ENCODE peak calls at places on chromosomes 13 and 19, in seven cellular contexts. One of them, this sample, is unnamed.

GRCh38 chr13:72346716-72347115 is 380.7 kb downstream of the MZT1 start:
- DNase-seq in foreskin fibroblast: no peak
- DNase-seq in body of pancreas: no peak
- DNase-seq in heart left ventricle: no peak
- DNase-seq in 8988T: no peak
- DNase-seq in NCI-H2029: no peak
- DNase-seq in NCI-H1105: no peak
- DNase-seq in this sample: no peak

GRCh38 chr13:44243198-44243852 is 130.3 kb upstream of the SERP2 start:
- DNase-seq in foreskin fibroblast: peak
- DNase-seq in body of pancreas: no peak
- DNase-seq in heart left ventricle: no peak
- DNase-seq in 8988T: peak
- DNase-seq in NCI-H2029: no peak
- DNase-seq in NCI-H1105: no peak
- DNase-seq in this sample: peak

GRCh38 chr19:18160792-18161690 is 8.1 kb downstream of the PIK3R2 start:
- DNase-seq in foreskin fibroblast: peak
- DNase-seq in body of pancreas: peak
- DNase-seq in heart left ventricle: peak
- DNase-seq in 8988T: peak
- DNase-seq in NCI-H2029: peak
- DNase-seq in NCI-H1105: peak
- DNase-seq in this sample: peak

GRCh38 chr19:2332341-2333026 is 4.0 kb downstream of the SPPL2B start:
- DNase-seq in foreskin fibroblast: peak
- DNase-seq in body of pancreas: no peak
- DNase-seq in heart left ventricle: no peak
- DNase-seq in 8988T: no peak
- DNase-seq in NCI-H2029: no peak
- DNase-seq in NCI-H1105: peak
- DNase-seq in this sample: no peak

GRCh38 chr13:76812971-76813691 is 73.1 kb downstream of the KCTD12 start:
- DNase-seq in foreskin fibroblast: peak
- DNase-seq in body of pancreas: no peak
- DNase-seq in heart left ventricle: peak
- DNase-seq in 8988T: no peak
- DNase-seq in NCI-H2029: peak
- DNase-seq in NCI-H1105: no peak
- DNase-seq in this sample: no peak

GRCh38 chr19:27673986-27674385 is 1539.0 kb downstream of the UQCRFS1 start:
- DNase-seq in foreskin fibroblast: no peak
- DNase-seq in body of pancreas: no peak
- DNase-seq in heart left ventricle: no peak
- DNase-seq in 8988T: no peak
- DNase-seq in NCI-H2029: no peak
- DNase-seq in NCI-H1105: no peak
- DNase-seq in this sample: no peak

GRCh38 chr19:7590256-7590655 is 5.4 kb upstream of the CAMSAP3 start:
- DNase-seq in foreskin fibroblast: no peak
- DNase-seq in body of pancreas: no peak
- DNase-seq in heart left ventricle: no peak
- DNase-seq in 8988T: no peak
- DNase-seq in NCI-H2029: no peak
- DNase-seq in NCI-H1105: no peak
- DNase-seq in this sample: no peak

GRCh38 chr19:2195361-2195760 is 31.6 kb downstream of the DOT1L start:
- DNase-seq in foreskin fibroblast: no peak
- DNase-seq in body of pancreas: no peak
- DNase-seq in heart left ventricle: no peak
- DNase-seq in 8988T: no peak
- DNase-seq in NCI-H2029: no peak
- DNase-seq in NCI-H1105: no peak
- DNase-seq in this sample: no peak

GRCh38 chr19:33413868-33414666 is 40.6 kb downstream of the CEBPG start:
- DNase-seq in foreskin fibroblast: no peak
- DNase-seq in body of pancreas: no peak
- DNase-seq in heart left ventricle: peak
- DNase-seq in 8988T: no peak
- DNase-seq in NCI-H2029: no peak
- DNase-seq in NCI-H1105: no peak
- DNase-seq in this sample: no peak

GRCh38 chr13:23469901-23470525 is 36.5 kb upstream of the SACS start:
- DNase-seq in foreskin fibroblast: peak
- DNase-seq in body of pancreas: no peak
- DNase-seq in heart left ventricle: no peak
- DNase-seq in 8988T: no peak
- DNase-seq in NCI-H2029: no peak
- DNase-seq in NCI-H1105: no peak
- DNase-seq in this sample: no peak

GRCh38 chr19:45564131-45564780 is 20.3 kb downstream of the OPA3 start:
- DNase-seq in foreskin fibroblast: no peak
- DNase-seq in body of pancreas: no peak
- DNase-seq in heart left ventricle: no peak
- DNase-seq in 8988T: no peak
- DNase-seq in NCI-H2029: no peak
- DNase-seq in NCI-H1105: no peak
- DNase-seq in this sample: no peak

GRCh38 chr19:6216236-6216995 is 63.4 kb downstream of the MLLT1 start:
- DNase-seq in foreskin fibroblast: no peak
- DNase-seq in body of pancreas: no peak
- DNase-seq in heart left ventricle: no peak
- DNase-seq in 8988T: peak
- DNase-seq in NCI-H2029: no peak
- DNase-seq in NCI-H1105: no peak
- DNase-seq in this sample: no peak

GRCh38 chr13:97537110-97537509 is 103.1 kb downstream of the RAP2A start:
- DNase-seq in foreskin fibroblast: no peak
- DNase-seq in body of pancreas: no peak
- DNase-seq in heart left ventricle: no peak
- DNase-seq in 8988T: no peak
- DNase-seq in NCI-H2029: no peak
- DNase-seq in NCI-H1105: no peak
- DNase-seq in this sample: no peak

GRCh38 chr19:41696402-41697197 is 8.5 kb upstream of the CEACAM7 start:
- DNase-seq in foreskin fibroblast: peak
- DNase-seq in body of pancreas: no peak
- DNase-seq in heart left ventricle: no peak
- DNase-seq in 8988T: no peak
- DNase-seq in NCI-H2029: no peak
- DNase-seq in NCI-H1105: no peak
- DNase-seq in this sample: peak

GRCh38 chr13:110232756-110233155 is 74.2 kb downstream of the COL4A1 start:
- DNase-seq in foreskin fibroblast: peak
- DNase-seq in body of pancreas: no peak
- DNase-seq in heart left ventricle: no peak
- DNase-seq in 8988T: no peak
- DNase-seq in NCI-H2029: no peak
- DNase-seq in NCI-H1105: no peak
- DNase-seq in this sample: no peak

GRCh38 chr13:35255241-35255640 is 221.2 kb downstream of the MAB21L1 start:
- DNase-seq in foreskin fibroblast: no peak
- DNase-seq in body of pancreas: no peak
- DNase-seq in heart left ventricle: no peak
- DNase-seq in 8988T: no peak
- DNase-seq in NCI-H2029: no peak
- DNase-seq in NCI-H1105: no peak
- DNase-seq in this sample: no peak

GRCh38 chr13:77213644-77214043 is 113.2 kb downstream of the MYCBP2 start:
- DNase-seq in foreskin fibroblast: peak
- DNase-seq in body of pancreas: no peak
- DNase-seq in heart left ventricle: no peak
- DNase-seq in 8988T: no peak
- DNase-seq in NCI-H2029: no peak
- DNase-seq in NCI-H1105: no peak
- DNase-seq in this sample: no peak

GRCh38 chr13:57036290-57036689 is 104.4 kb upstream of the PRR20A start:
- DNase-seq in foreskin fibroblast: no peak
- DNase-seq in body of pancreas: no peak
- DNase-seq in heart left ventricle: no peak
- DNase-seq in 8988T: no peak
- DNase-seq in NCI-H2029: no peak
- DNase-seq in NCI-H1105: no peak
- DNase-seq in this sample: no peak

GRCh38 chr13:20721454-20722357 is 18.2 kb downstream of the IL17D start:
- DNase-seq in foreskin fibroblast: peak
- DNase-seq in body of pancreas: peak
- DNase-seq in heart left ventricle: peak
- DNase-seq in 8988T: no peak
- DNase-seq in NCI-H2029: no peak
- DNase-seq in NCI-H1105: no peak
- DNase-seq in this sample: no peak

GRCh38 chr19:45848922-45849321 is 14.0 kb downstream of the SYMPK start:
- DNase-seq in foreskin fibroblast: peak
- DNase-seq in body of pancreas: no peak
- DNase-seq in heart left ventricle: no peak
- DNase-seq in 8988T: no peak
- DNase-seq in NCI-H2029: no peak
- DNase-seq in NCI-H1105: no peak
- DNase-seq in this sample: no peak

GRCh38 chr13:27975579-27976361 is 6.7 kb upstream of the CDX2 start:
- DNase-seq in foreskin fibroblast: no peak
- DNase-seq in body of pancreas: no peak
- DNase-seq in heart left ventricle: no peak
- DNase-seq in 8988T: no peak
- DNase-seq in NCI-H2029: no peak
- DNase-seq in NCI-H1105: no peak
- DNase-seq in this sample: no peak

GRCh38 chr19:16041571-16042386 is 34.5 kb upstream of the TPM4 start:
- DNase-seq in foreskin fibroblast: peak
- DNase-seq in body of pancreas: peak
- DNase-seq in heart left ventricle: peak
- DNase-seq in 8988T: peak
- DNase-seq in NCI-H2029: peak
- DNase-seq in NCI-H1105: peak
- DNase-seq in this sample: peak

GRCh38 chr19:9808855-9809646 is 9.8 kb downstream of the FBXL12 start:
- DNase-seq in foreskin fibroblast: no peak
- DNase-seq in body of pancreas: no peak
- DNase-seq in heart left ventricle: no peak
- DNase-seq in 8988T: no peak
- DNase-seq in NCI-H2029: no peak
- DNase-seq in NCI-H1105: no peak
- DNase-seq in this sample: no peak

GRCh38 chr13:30837227-30838159 is 68.6 kb upstream of the MEDAG start:
- DNase-seq in foreskin fibroblast: no peak
- DNase-seq in body of pancreas: no peak
- DNase-seq in heart left ventricle: no peak
- DNase-seq in 8988T: no peak
- DNase-seq in NCI-H2029: no peak
- DNase-seq in NCI-H1105: no peak
- DNase-seq in this sample: no peak

GRCh38 chr13:107244241-107244640 is 676.3 kb upstream of the ARGLU1 start:
- DNase-seq in foreskin fibroblast: no peak
- DNase-seq in body of pancreas: no peak
- DNase-seq in heart left ventricle: no peak
- DNase-seq in 8988T: no peak
- DNase-seq in NCI-H2029: no peak
- DNase-seq in NCI-H1105: no peak
- DNase-seq in this sample: no peak

GRCh38 chr19:34269968-34270621 is 15.7 kb downstream of the GARRE1 start:
- DNase-seq in foreskin fibroblast: peak
- DNase-seq in body of pancreas: peak
- DNase-seq in heart left ventricle: peak
- DNase-seq in 8988T: no peak
- DNase-seq in NCI-H2029: peak
- DNase-seq in NCI-H1105: no peak
- DNase-seq in this sample: no peak

GRCh38 chr19:46461537-46461936 is 9.8 kb downstream of the PNMA8A start:
- DNase-seq in foreskin fibroblast: peak
- DNase-seq in body of pancreas: no peak
- DNase-seq in heart left ventricle: no peak
- DNase-seq in 8988T: no peak
- DNase-seq in NCI-H2029: no peak
- DNase-seq in NCI-H1105: no peak
- DNase-seq in this sample: no peak

GRCh38 chr13:54241719-54242118 is 1213.1 kb downstream of the OLFM4 start:
- DNase-seq in foreskin fibroblast: no peak
- DNase-seq in body of pancreas: peak
- DNase-seq in heart left ventricle: no peak
- DNase-seq in 8988T: no peak
- DNase-seq in NCI-H2029: peak
- DNase-seq in NCI-H1105: peak
- DNase-seq in this sample: no peak

GRCh38 chr13:61370520-61370919 is 45.1 kb downstream of the PCDH20 start:
- DNase-seq in foreskin fibroblast: no peak
- DNase-seq in body of pancreas: no peak
- DNase-seq in heart left ventricle: no peak
- DNase-seq in 8988T: no peak
- DNase-seq in NCI-H2029: no peak
- DNase-seq in NCI-H1105: no peak
- DNase-seq in this sample: no peak

GRCh38 chr19:45468803-45469131 is 971 bp downstream of the FOSB start:
- DNase-seq in foreskin fibroblast: peak
- DNase-seq in body of pancreas: no peak
- DNase-seq in heart left ventricle: no peak
- DNase-seq in 8988T: no peak
- DNase-seq in NCI-H2029: no peak
- DNase-seq in NCI-H1105: no peak
- DNase-seq in this sample: no peak

GRCh38 chr13:43838909-43839308 is 40.6 kb downstream of the CCDC122 start:
- DNase-seq in foreskin fibroblast: peak
- DNase-seq in body of pancreas: no peak
- DNase-seq in heart left ventricle: no peak
- DNase-seq in 8988T: no peak
- DNase-seq in NCI-H2029: no peak
- DNase-seq in NCI-H1105: no peak
- DNase-seq in this sample: no peak

GRCh38 chr19:37370880-37371661 is at the start of gene ZNF527:
- DNase-seq in foreskin fibroblast: peak
- DNase-seq in body of pancreas: peak
- DNase-seq in heart left ventricle: peak
- DNase-seq in 8988T: peak
- DNase-seq in NCI-H2029: peak
- DNase-seq in NCI-H1105: peak
- DNase-seq in this sample: peak

GRCh38 chr19:29155683-29156082 is 57.3 kb downstream of the UQCRFS1 start:
- DNase-seq in foreskin fibroblast: no peak
- DNase-seq in body of pancreas: no peak
- DNase-seq in heart left ventricle: no peak
- DNase-seq in 8988T: no peak
- DNase-seq in NCI-H2029: no peak
- DNase-seq in NCI-H1105: no peak
- DNase-seq in this sample: no peak

GRCh38 chr13:70457474-70457873 is 349.2 kb upstream of the KLHL1 start:
- DNase-seq in foreskin fibroblast: no peak
- DNase-seq in body of pancreas: no peak
- DNase-seq in heart left ventricle: no peak
- DNase-seq in 8988T: no peak
- DNase-seq in NCI-H2029: no peak
- DNase-seq in NCI-H1105: no peak
- DNase-seq in this sample: no peak

GRCh38 chr13:30371649-30372265 is 50.5 kb upstream of the UBE2L5 start:
- DNase-seq in foreskin fibroblast: peak
- DNase-seq in body of pancreas: peak
- DNase-seq in heart left ventricle: no peak
- DNase-seq in 8988T: no peak
- DNase-seq in NCI-H2029: no peak
- DNase-seq in NCI-H1105: no peak
- DNase-seq in this sample: peak

GRCh38 chr19:38049105-38049649 is 142.2 kb downstream of the SIPA1L3 start:
- DNase-seq in foreskin fibroblast: peak
- DNase-seq in body of pancreas: no peak
- DNase-seq in heart left ventricle: no peak
- DNase-seq in 8988T: no peak
- DNase-seq in NCI-H2029: no peak
- DNase-seq in NCI-H1105: no peak
- DNase-seq in this sample: no peak

GRCh38 chr19:8259922-8260247 is 48.3 kb downstream of the CD320 start:
- DNase-seq in foreskin fibroblast: no peak
- DNase-seq in body of pancreas: peak
- DNase-seq in heart left ventricle: no peak
- DNase-seq in 8988T: no peak
- DNase-seq in NCI-H2029: no peak
- DNase-seq in NCI-H1105: no peak
- DNase-seq in this sample: no peak

GRCh38 chr13:22114630-22115311 is 443.9 kb downstream of the FGF9 start:
- DNase-seq in foreskin fibroblast: no peak
- DNase-seq in body of pancreas: peak
- DNase-seq in heart left ventricle: peak
- DNase-seq in 8988T: no peak
- DNase-seq in NCI-H2029: no peak
- DNase-seq in NCI-H1105: no peak
- DNase-seq in this sample: peak

This sample was measured in GDM1.